ENCODE peak calls at places on chromosomes 6 and 20, in four cellular contexts. One of them, this sample, is unnamed.

GRCh38 chr6:28743271-28743789 is 180.5 kb downstream of the TRIM27 start:
- DNase-seq in H1: no peak
- DNase-seq in HepG2: no peak
- DNase-seq in K562: no peak
- DNase-seq in this sample: no peak

GRCh38 chr6:170439366-170440351 is 113.4 kb downstream of the PSMB1 start:
- DNase-seq in H1: no peak
- DNase-seq in HepG2: no peak
- DNase-seq in K562: no peak
- DNase-seq in this sample: no peak

GRCh38 chr6:142899101-142899760 is 45.7 kb downstream of the HIVEP2 start:
- DNase-seq in H1: no peak
- DNase-seq in HepG2: no peak
- DNase-seq in K562: no peak
- DNase-seq in this sample: no peak

GRCh38 chr6:75551367-75551952 is 50.2 kb upstream of the SENP6 start:
- DNase-seq in H1: no peak
- DNase-seq in HepG2: no peak
- DNase-seq in K562: no peak
- DNase-seq in this sample: no peak

GRCh38 chr6:113095836-113096235 is 748.7 kb downstream of the RFPL4B start:
- DNase-seq in H1: no peak
- DNase-seq in HepG2: no peak
- DNase-seq in K562: no peak
- DNase-seq in this sample: no peak

GRCh38 chr20:34579936-34580587 is 21.5 kb downstream of the MAP1LC3A start:
- DNase-seq in H1: no peak
- DNase-seq in HepG2: no peak
- DNase-seq in K562: no peak
- DNase-seq in this sample: peak; percentile 67

GRCh38 chr20:33653900-33654596 is 8.1 kb upstream of the C20orf144 start:
- DNase-seq in H1: no peak
- DNase-seq in HepG2: no peak
- DNase-seq in K562: peak; percentile 13
- DNase-seq in this sample: no peak

GRCh38 chr6:34645627-34646026 is 50.9 kb downstream of the ILRUN start:
- DNase-seq in H1: no peak
- DNase-seq in HepG2: no peak
- DNase-seq in K562: no peak
- DNase-seq in this sample: no peak

GRCh38 chr6:26249959-26250805 is 114.8 kb upstream of the BTN3A2 start:
- DNase-seq in H1: peak; percentile 73
- DNase-seq in HepG2: peak; percentile 58
- DNase-seq in K562: peak; percentile 46
- DNase-seq in this sample: peak; percentile 97

GRCh38 chr6:46948699-46949098 is 27.0 kb upstream of the ADGRF5 start:
- DNase-seq in H1: no peak
- DNase-seq in HepG2: no peak
- DNase-seq in K562: no peak
- DNase-seq in this sample: no peak

GRCh38 chr6:118350881-118351430 is 197.1 kb upstream of the PLN start:
- DNase-seq in H1: no peak
- DNase-seq in HepG2: no peak
- DNase-seq in K562: no peak
- DNase-seq in this sample: no peak

GRCh38 chr6:125747589-125748533 is 1.6 kb upstream of the HEY2 start:
- DNase-seq in H1: peak; percentile 76
- DNase-seq in HepG2: no peak
- DNase-seq in K562: peak; percentile 14
- DNase-seq in this sample: no peak

DNA sequence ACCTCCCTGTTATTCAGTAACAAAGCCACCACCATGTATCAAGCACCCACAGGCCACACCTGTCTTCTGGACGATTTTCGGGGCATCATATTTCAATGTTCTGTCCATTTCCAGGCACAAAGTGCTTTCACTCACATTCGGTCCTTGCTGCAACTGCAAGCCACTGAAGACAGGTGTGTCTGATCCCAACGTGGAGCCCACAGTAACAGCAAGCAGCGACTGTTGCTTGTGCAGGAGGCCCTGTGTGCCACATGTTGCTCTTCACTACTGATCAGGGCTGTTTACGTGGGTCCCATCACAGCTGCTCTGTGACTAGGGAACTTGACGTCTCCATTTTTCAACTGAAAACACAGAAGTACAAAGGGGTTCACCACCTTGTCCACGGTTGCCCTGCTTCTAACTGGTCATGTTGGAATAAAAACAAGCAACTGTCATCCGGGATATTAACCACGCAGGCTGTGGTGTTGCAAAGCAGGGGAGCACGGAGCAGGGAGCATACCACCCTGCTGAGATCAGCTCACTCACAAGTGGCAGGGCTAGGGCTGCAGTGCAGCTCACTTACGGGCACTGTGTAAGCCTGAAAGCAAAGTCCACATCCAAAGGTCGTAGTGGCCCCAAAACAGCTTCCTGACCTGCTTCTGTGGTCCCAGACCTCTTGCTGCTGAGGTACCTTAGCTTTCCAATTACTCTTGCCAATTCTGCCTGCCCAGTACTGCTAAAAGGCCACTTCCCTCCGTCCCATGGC is 105.9 kb upstream of the DUSP22 start:
- DNase-seq in H1: no peak
- DNase-seq in HepG2: peak; percentile 23
- DNase-seq in K562: no peak
- DNase-seq in this sample: no peak
- TF ChIP-seq GABPA in H1: no peak
- TF ChIP-seq GABPA in HepG2: no peak
- TF ChIP-seq GABPA in K562: no peak
- TF ChIP-seq GABPA in this sample: no peak

GRCh38 chr6:148501178-148501590 is 158.5 kb downstream of the SASH1 start:
- DNase-seq in H1: no peak
- DNase-seq in HepG2: no peak
- DNase-seq in K562: no peak
- DNase-seq in this sample: no peak
- TF ChIP-seq CREB1 in H1: no peak
- TF ChIP-seq CREB1 in HepG2: no peak
- TF ChIP-seq CREB1 in K562: no peak
- TF ChIP-seq CREB1 in this sample: no peak

DNA sequence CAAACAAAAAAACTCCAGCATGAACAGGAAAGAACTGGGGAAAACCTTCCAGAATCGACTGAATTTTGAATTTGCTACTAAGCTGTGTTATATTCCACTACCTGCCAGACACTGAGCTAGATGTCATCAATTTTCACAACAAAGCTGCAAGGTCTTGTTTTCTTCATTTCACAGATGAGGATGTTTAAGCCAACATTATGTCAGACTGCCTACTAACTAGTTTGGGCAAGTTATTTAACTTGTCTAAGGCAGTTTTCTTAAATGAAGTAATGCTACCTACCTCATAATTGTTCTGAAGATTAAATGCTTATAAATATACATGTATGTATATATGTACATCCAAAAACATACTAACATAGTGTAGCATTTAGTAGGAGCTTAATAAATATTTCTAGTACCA is 144.4 kb downstream of the MMS22L start:
- DNase-seq in H1: no peak
- DNase-seq in HepG2: no peak
- DNase-seq in K562: no peak
- DNase-seq in this sample: no peak
- TF ChIP-seq GABPA in H1: no peak
- TF ChIP-seq GABPA in HepG2: no peak
- TF ChIP-seq GABPA in K562: no peak
- TF ChIP-seq GABPA in this sample: no peak

GRCh38 chr20:35604444-35604750 is 11.2 kb upstream of the SPAG4 start:
- DNase-seq in H1: peak; percentile 86
- DNase-seq in HepG2: peak; percentile 70
- DNase-seq in K562: peak; percentile 59
- DNase-seq in this sample: no peak
- TF ChIP-seq CREB1 in H1: no peak
- TF ChIP-seq CREB1 in HepG2: no peak
- TF ChIP-seq CREB1 in K562: no peak
- TF ChIP-seq CREB1 in this sample: no peak

GRCh38 chr20:12976720-12977633 is 31.8 kb upstream of the SPTLC3 start:
- DNase-seq in H1: no peak
- DNase-seq in HepG2: peak; percentile 74
- DNase-seq in K562: no peak
- DNase-seq in this sample: no peak

GRCh38 chr20:12975833-12976608 is 32.8 kb upstream of the SPTLC3 start:
- DNase-seq in H1: no peak
- DNase-seq in HepG2: no peak
- DNase-seq in K562: no peak
- DNase-seq in this sample: no peak

GRCh38 chr20:12982098-12982497 is 26.7 kb upstream of the SPTLC3 start:
- DNase-seq in H1: no peak
- DNase-seq in HepG2: no peak
- DNase-seq in K562: no peak
- DNase-seq in this sample: no peak

GRCh38 chr20:12978613-12979495 is 29.9 kb upstream of the SPTLC3 start:
- DNase-seq in H1: no peak
- DNase-seq in HepG2: peak; percentile 91
- DNase-seq in K562: no peak
- DNase-seq in this sample: no peak

DNA sequence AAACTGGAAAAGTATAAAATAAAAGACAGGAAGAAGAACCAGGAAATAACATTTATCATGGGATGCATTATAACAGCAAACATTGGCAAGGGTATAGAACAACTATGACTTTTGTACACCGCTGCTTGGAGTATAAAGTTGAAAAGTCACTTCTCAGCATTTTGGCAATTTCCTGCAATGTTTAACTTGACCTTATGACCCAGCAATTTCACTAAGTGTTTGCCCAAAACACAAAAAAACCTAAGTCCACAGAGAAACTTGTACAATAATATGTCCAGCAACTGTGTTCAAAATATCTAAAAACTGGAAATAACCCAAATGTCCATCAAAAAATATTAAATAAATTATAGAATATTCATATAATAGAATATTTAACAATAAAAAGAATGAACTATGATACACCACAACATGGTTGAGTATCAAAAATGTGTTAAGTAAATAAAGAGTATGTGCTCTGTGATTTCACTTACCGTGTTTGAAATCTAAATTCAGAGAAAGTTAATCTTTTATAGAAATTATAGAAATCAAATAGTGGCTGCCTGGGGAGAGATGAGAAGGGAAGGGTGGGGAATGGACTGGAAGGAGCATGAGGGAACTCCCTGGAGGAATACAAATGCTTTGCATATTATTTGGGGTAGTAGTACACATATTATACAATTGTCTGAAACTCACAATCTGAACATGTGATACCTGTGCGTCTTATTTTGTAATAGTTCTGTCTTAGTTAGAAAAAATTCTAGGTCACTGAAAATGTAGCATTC is 31.0 kb upstream of the SPTLC3 start:
- DNase-seq in H1: no peak
- DNase-seq in HepG2: peak; percentile 92
- DNase-seq in K562: no peak
- DNase-seq in this sample: no peak
- TF ChIP-seq GABPA in H1: no peak
- TF ChIP-seq GABPA in HepG2: no peak
- TF ChIP-seq GABPA in K562: no peak
- TF ChIP-seq GABPA in this sample: no peak

GRCh38 chr6:44046516-44047178 is 80.6 kb downstream of the MRPL14 start:
- DNase-seq in H1: no peak
- DNase-seq in HepG2: no peak
- DNase-seq in K562: no peak
- DNase-seq in this sample: no peak
- TF ChIP-seq CREB1 in H1: no peak
- TF ChIP-seq CREB1 in HepG2: no peak
- TF ChIP-seq CREB1 in K562: no peak
- TF ChIP-seq CREB1 in this sample: no peak

GRCh38 chr6:132298344-132298949 is 102.8 kb downstream of the MOXD1 start:
- DNase-seq in H1: peak; percentile 53
- DNase-seq in HepG2: peak; percentile 58
- DNase-seq in K562: peak; percentile 31
- DNase-seq in this sample: no peak
- TF ChIP-seq GABPA in H1: no peak
- TF ChIP-seq GABPA in HepG2: no peak
- TF ChIP-seq GABPA in K562: no peak
- TF ChIP-seq GABPA in this sample: no peak

This sample was measured in GM12878.